ENCODE peak calls at places on chromosomes 16 and 17, in ten cellular contexts. One of them, this sample, is unnamed.

GRCh38 chr17:59377410-59377809 is 46.0 kb downstream of the YPEL2 start:
- DNase-seq in sigmoid colon: peak; percentile 54
- DNase-seq in adrenal gland: no peak
- DNase-seq in psoas muscle: no peak
- DNase-seq in heart right ventricle: no peak
- DNase-seq in Peyer's patch: no peak
- DNase-seq in progenitor cell of endocrine pancreas: no peak
- DNase-seq in astrocyte of the spinal cord: peak; percentile 52
- DNase-seq in Calu3: no peak
- DNase-seq in cardiac muscle cell: no peak
- DNase-seq in this sample: no peak

GRCh38 chr17:42329025-42329976 is 41.0 kb downstream of the STAT5A start:
- DNase-seq in sigmoid colon: no peak
- DNase-seq in adrenal gland: no peak
- DNase-seq in psoas muscle: no peak
- DNase-seq in heart right ventricle: no peak
- DNase-seq in Peyer's patch: no peak
- DNase-seq in progenitor cell of endocrine pancreas: no peak
- DNase-seq in astrocyte of the spinal cord: peak; percentile 80
- DNase-seq in Calu3: peak; percentile 35
- DNase-seq in cardiac muscle cell: peak; percentile 58
- DNase-seq in this sample: no peak

GRCh38 chr16:31344712-31345111 is 10.3 kb upstream of the ITGAX start:
- DNase-seq in sigmoid colon: no peak
- DNase-seq in adrenal gland: no peak
- DNase-seq in psoas muscle: no peak
- DNase-seq in heart right ventricle: no peak
- DNase-seq in Peyer's patch: peak; percentile 46
- DNase-seq in progenitor cell of endocrine pancreas: no peak
- DNase-seq in astrocyte of the spinal cord: no peak
- DNase-seq in Calu3: no peak
- DNase-seq in cardiac muscle cell: no peak
- DNase-seq in this sample: no peak

GRCh38 chr16:24908716-24909115 is 63.0 kb downstream of the SLC5A11 start:
- DNase-seq in sigmoid colon: peak; percentile 30
- DNase-seq in adrenal gland: no peak
- DNase-seq in psoas muscle: no peak
- DNase-seq in heart right ventricle: no peak
- DNase-seq in Peyer's patch: no peak
- DNase-seq in progenitor cell of endocrine pancreas: no peak
- DNase-seq in astrocyte of the spinal cord: no peak
- DNase-seq in Calu3: no peak
- DNase-seq in cardiac muscle cell: no peak
- DNase-seq in this sample: no peak

GRCh38 chr16:75580-76501 is 2.2 kb upstream of the MPG start:
- DNase-seq in sigmoid colon: peak; percentile 95
- DNase-seq in adrenal gland: no peak
- DNase-seq in psoas muscle: peak; percentile 85
- DNase-seq in heart right ventricle: peak; percentile 84
- DNase-seq in Peyer's patch: peak; percentile 78
- DNase-seq in progenitor cell of endocrine pancreas: no peak
- DNase-seq in astrocyte of the spinal cord: peak; percentile 77
- DNase-seq in Calu3: no peak
- DNase-seq in cardiac muscle cell: peak; percentile 95
- DNase-seq in this sample: peak; percentile 55

GRCh38 chr17:10149573-10150399 is 48.6 kb downstream of the GAS7 start:
- DNase-seq in sigmoid colon: no peak
- DNase-seq in adrenal gland: no peak
- DNase-seq in psoas muscle: no peak
- DNase-seq in heart right ventricle: no peak
- DNase-seq in Peyer's patch: no peak
- DNase-seq in progenitor cell of endocrine pancreas: no peak
- DNase-seq in astrocyte of the spinal cord: peak; percentile 73
- DNase-seq in Calu3: peak; percentile 33
- DNase-seq in cardiac muscle cell: peak; percentile 90
- DNase-seq in this sample: no peak

GRCh38 chr16:49587051-49587450 is 213.4 kb downstream of the C16orf78 start:
- DNase-seq in sigmoid colon: peak; percentile 29
- DNase-seq in adrenal gland: no peak
- DNase-seq in psoas muscle: no peak
- DNase-seq in heart right ventricle: no peak
- DNase-seq in Peyer's patch: peak; percentile 17
- DNase-seq in progenitor cell of endocrine pancreas: no peak
- DNase-seq in astrocyte of the spinal cord: no peak
- DNase-seq in Calu3: no peak
- DNase-seq in cardiac muscle cell: no peak
- DNase-seq in this sample: no peak

GRCh38 chr16:28491080-28491969 is 549 bp downstream of the CLN3 start:
- DNase-seq in sigmoid colon: peak; percentile 77
- DNase-seq in adrenal gland: peak; percentile 58
- DNase-seq in psoas muscle: peak; percentile 44
- DNase-seq in heart right ventricle: peak; percentile 45
- DNase-seq in Peyer's patch: peak; percentile 70
- DNase-seq in progenitor cell of endocrine pancreas: peak; percentile 28
- DNase-seq in astrocyte of the spinal cord: peak; percentile 1
- DNase-seq in Calu3: peak; percentile 45
- DNase-seq in cardiac muscle cell: peak; percentile 12
- DNase-seq in this sample: no peak

GRCh38 chr17:2138768-2139167 is 83.9 kb downstream of the HIC1 start:
- DNase-seq in sigmoid colon: no peak
- DNase-seq in adrenal gland: peak; percentile 48
- DNase-seq in psoas muscle: peak; percentile 32
- DNase-seq in heart right ventricle: no peak
- DNase-seq in Peyer's patch: no peak
- DNase-seq in progenitor cell of endocrine pancreas: no peak
- DNase-seq in astrocyte of the spinal cord: no peak
- DNase-seq in Calu3: no peak
- DNase-seq in cardiac muscle cell: peak; percentile 61
- DNase-seq in this sample: no peak

GRCh38 chr17:73820686-73821448 is 176.6 kb upstream of the SDK2 start:
- DNase-seq in sigmoid colon: peak; percentile 12
- DNase-seq in adrenal gland: no peak
- DNase-seq in psoas muscle: no peak
- DNase-seq in heart right ventricle: no peak
- DNase-seq in Peyer's patch: no peak
- DNase-seq in progenitor cell of endocrine pancreas: no peak
- DNase-seq in astrocyte of the spinal cord: peak; percentile 0
- DNase-seq in Calu3: no peak
- DNase-seq in cardiac muscle cell: peak; percentile 22
- DNase-seq in this sample: no peak

GRCh38 chr17:50684612-50685333 is 22.9 kb downstream of the ANKRD40 start:
- DNase-seq in sigmoid colon: peak; percentile 63
- DNase-seq in adrenal gland: no peak
- DNase-seq in psoas muscle: no peak
- DNase-seq in heart right ventricle: no peak
- DNase-seq in Peyer's patch: peak; percentile 82
- DNase-seq in progenitor cell of endocrine pancreas: no peak
- DNase-seq in astrocyte of the spinal cord: no peak
- DNase-seq in Calu3: peak; percentile 48
- DNase-seq in cardiac muscle cell: no peak
- DNase-seq in this sample: no peak

GRCh38 chr16:57531635-57532220 is 4.6 kb downstream of the CCDC102A start:
- DNase-seq in sigmoid colon: peak; percentile 46
- DNase-seq in adrenal gland: no peak
- DNase-seq in psoas muscle: no peak
- DNase-seq in heart right ventricle: no peak
- DNase-seq in Peyer's patch: peak; percentile 37
- DNase-seq in progenitor cell of endocrine pancreas: no peak
- DNase-seq in astrocyte of the spinal cord: no peak
- DNase-seq in Calu3: no peak
- DNase-seq in cardiac muscle cell: no peak
- DNase-seq in this sample: no peak

GRCh38 chr16:61836804-61837398 is 199.3 kb downstream of the CDH8 start:
- DNase-seq in sigmoid colon: no peak
- DNase-seq in adrenal gland: no peak
- DNase-seq in psoas muscle: no peak
- DNase-seq in heart right ventricle: no peak
- DNase-seq in Peyer's patch: no peak
- DNase-seq in progenitor cell of endocrine pancreas: no peak
- DNase-seq in astrocyte of the spinal cord: no peak
- DNase-seq in Calu3: no peak
- DNase-seq in cardiac muscle cell: no peak
- DNase-seq in this sample: no peak

GRCh38 chr17:794876-795275 is 12.7 kb downstream of the MRM3 start:
- DNase-seq in sigmoid colon: peak; percentile 94
- DNase-seq in adrenal gland: peak; percentile 70
- DNase-seq in psoas muscle: peak; percentile 85
- DNase-seq in heart right ventricle: peak; percentile 88
- DNase-seq in Peyer's patch: peak; percentile 82
- DNase-seq in progenitor cell of endocrine pancreas: peak; percentile 43
- DNase-seq in astrocyte of the spinal cord: peak; percentile 75
- DNase-seq in Calu3: peak; percentile 64
- DNase-seq in cardiac muscle cell: peak; percentile 77
- DNase-seq in this sample: peak; percentile 58

GRCh38 chr17:28700830-28701492 is 10.7 kb downstream of the PROCA1 start:
- DNase-seq in sigmoid colon: no peak
- DNase-seq in adrenal gland: no peak
- DNase-seq in psoas muscle: no peak
- DNase-seq in heart right ventricle: no peak
- DNase-seq in Peyer's patch: no peak
- DNase-seq in progenitor cell of endocrine pancreas: no peak
- DNase-seq in astrocyte of the spinal cord: no peak
- DNase-seq in Calu3: no peak
- DNase-seq in cardiac muscle cell: no peak
- DNase-seq in this sample: no peak
- TF ChIP-seq CTCF in sigmoid colon: no peak
- TF ChIP-seq CTCF in adrenal gland: no peak
- TF ChIP-seq CTCF in psoas muscle: no peak
- TF ChIP-seq CTCF in heart right ventricle: no peak
- TF ChIP-seq CTCF in Peyer's patch: no peak
- TF ChIP-seq CTCF in progenitor cell of endocrine pancreas: no peak
- TF ChIP-seq CTCF in astrocyte of the spinal cord: no peak
- TF ChIP-seq CTCF in Calu3: no peak
- TF ChIP-seq CTCF in cardiac muscle cell: no peak
- TF ChIP-seq CTCF in this sample: no peak

DNA sequence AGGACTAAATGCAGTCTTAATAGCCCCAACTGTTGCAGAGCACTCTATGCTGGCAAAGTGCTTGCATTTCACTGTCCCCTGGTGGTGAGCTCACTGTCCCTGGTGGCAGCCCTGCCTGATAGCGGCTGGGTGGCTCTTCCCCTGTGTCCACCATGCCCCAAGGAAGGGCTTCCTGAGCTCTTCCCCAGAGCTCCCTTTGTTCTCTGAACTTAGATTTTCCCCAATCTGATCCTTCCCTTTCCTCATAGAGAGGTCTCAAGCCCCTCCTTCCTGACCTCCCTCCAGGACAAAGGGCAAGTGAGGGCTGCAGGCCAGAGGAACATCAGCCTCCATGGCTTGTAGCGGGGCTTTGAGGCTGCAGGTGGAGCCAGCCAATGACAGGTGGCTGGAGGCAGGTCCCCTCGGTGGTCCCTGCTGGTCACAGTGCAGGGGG is 17.0 kb downstream of the BEAN1 start:
- DNase-seq in sigmoid colon: no peak
- DNase-seq in adrenal gland: no peak
- DNase-seq in psoas muscle: no peak
- DNase-seq in heart right ventricle: no peak
- DNase-seq in Peyer's patch: peak; percentile 13
- DNase-seq in progenitor cell of endocrine pancreas: no peak
- DNase-seq in astrocyte of the spinal cord: no peak
- DNase-seq in Calu3: no peak
- DNase-seq in cardiac muscle cell: no peak
- DNase-seq in this sample: no peak
- TF ChIP-seq CTCF in sigmoid colon: no peak
- TF ChIP-seq CTCF in adrenal gland: no peak
- TF ChIP-seq CTCF in psoas muscle: no peak
- TF ChIP-seq CTCF in heart right ventricle: peak; percentile 30
- TF ChIP-seq CTCF in Peyer's patch: no peak
- TF ChIP-seq CTCF in progenitor cell of endocrine pancreas: peak; percentile 11
- TF ChIP-seq CTCF in astrocyte of the spinal cord: no peak
- TF ChIP-seq CTCF in Calu3: no peak
- TF ChIP-seq CTCF in cardiac muscle cell: no peak
- TF ChIP-seq CTCF in this sample: no peak

GRCh38 chr17:78133179-78133951 is 2.8 kb downstream of the TMC8 start:
- DNase-seq in sigmoid colon: no peak
- DNase-seq in adrenal gland: no peak
- DNase-seq in psoas muscle: no peak
- DNase-seq in heart right ventricle: no peak
- DNase-seq in Peyer's patch: peak; percentile 48
- DNase-seq in progenitor cell of endocrine pancreas: no peak
- DNase-seq in astrocyte of the spinal cord: no peak
- DNase-seq in Calu3: no peak
- DNase-seq in cardiac muscle cell: no peak
- DNase-seq in this sample: no peak

GRCh38 chr17:78130439-78131101 is at the start of gene TMC8:
- DNase-seq in sigmoid colon: no peak
- DNase-seq in adrenal gland: no peak
- DNase-seq in psoas muscle: no peak
- DNase-seq in heart right ventricle: peak; percentile 33
- DNase-seq in Peyer's patch: peak; percentile 93
- DNase-seq in progenitor cell of endocrine pancreas: no peak
- DNase-seq in astrocyte of the spinal cord: no peak
- DNase-seq in Calu3: no peak
- DNase-seq in cardiac muscle cell: no peak
- DNase-seq in this sample: no peak

GRCh38 chr17:78131172-78132085 is 858 bp downstream of the TMC8 start:
- DNase-seq in sigmoid colon: no peak
- DNase-seq in adrenal gland: no peak
- DNase-seq in psoas muscle: no peak
- DNase-seq in heart right ventricle: peak; percentile 19
- DNase-seq in Peyer's patch: peak; percentile 58
- DNase-seq in progenitor cell of endocrine pancreas: no peak
- DNase-seq in astrocyte of the spinal cord: no peak
- DNase-seq in Calu3: no peak
- DNase-seq in cardiac muscle cell: no peak
- DNase-seq in this sample: no peak

GRCh38 chr17:78132767-78133178 is 2.2 kb downstream of the TMC8 start:
- DNase-seq in sigmoid colon: no peak
- DNase-seq in adrenal gland: no peak
- DNase-seq in psoas muscle: no peak
- DNase-seq in heart right ventricle: no peak
- DNase-seq in Peyer's patch: peak; percentile 47
- DNase-seq in progenitor cell of endocrine pancreas: no peak
- DNase-seq in astrocyte of the spinal cord: no peak
- DNase-seq in Calu3: no peak
- DNase-seq in cardiac muscle cell: no peak
- DNase-seq in this sample: no peak

GRCh38 chr17:78132086-78132676 is 1.6 kb downstream of the TMC8 start:
- DNase-seq in sigmoid colon: no peak
- DNase-seq in adrenal gland: no peak
- DNase-seq in psoas muscle: no peak
- DNase-seq in heart right ventricle: peak; percentile 44
- DNase-seq in Peyer's patch: peak; percentile 96
- DNase-seq in progenitor cell of endocrine pancreas: peak; percentile 43
- DNase-seq in astrocyte of the spinal cord: no peak
- DNase-seq in Calu3: peak; percentile 72
- DNase-seq in cardiac muscle cell: no peak
- DNase-seq in this sample: no peak
- TF ChIP-seq CTCF in sigmoid colon: no peak
- TF ChIP-seq CTCF in adrenal gland: no peak
- TF ChIP-seq CTCF in psoas muscle: no peak
- TF ChIP-seq CTCF in heart right ventricle: no peak
- TF ChIP-seq CTCF in Peyer's patch: no peak
- TF ChIP-seq CTCF in progenitor cell of endocrine pancreas: no peak
- TF ChIP-seq CTCF in astrocyte of the spinal cord: no peak
- TF ChIP-seq CTCF in Calu3: no peak
- TF ChIP-seq CTCF in cardiac muscle cell: no peak
- TF ChIP-seq CTCF in this sample: no peak

DNA sequence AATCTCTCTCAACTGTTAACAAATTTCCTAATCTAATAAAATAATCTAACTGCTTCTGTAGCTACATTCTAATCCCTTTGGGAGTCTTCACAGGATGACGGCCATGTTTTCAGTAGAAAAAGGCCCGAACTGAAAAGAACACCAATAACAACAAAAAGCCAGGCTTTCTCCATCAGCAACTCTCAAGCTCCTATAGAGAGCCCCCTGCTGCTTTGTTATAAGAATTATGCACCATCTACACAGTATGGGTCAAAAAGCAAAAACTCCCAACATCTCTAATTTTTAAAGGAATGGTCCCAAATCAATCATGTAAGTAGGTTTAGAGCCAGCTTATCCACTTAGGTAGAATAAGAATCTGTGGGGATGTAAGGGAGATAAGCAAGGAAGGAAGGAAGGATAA is 163.6 kb upstream of the C17orf78 start:
- DNase-seq in sigmoid colon: no peak
- DNase-seq in adrenal gland: no peak
- DNase-seq in psoas muscle: no peak
- DNase-seq in heart right ventricle: no peak
- DNase-seq in Peyer's patch: no peak
- DNase-seq in progenitor cell of endocrine pancreas: no peak
- DNase-seq in astrocyte of the spinal cord: peak; percentile 18
- DNase-seq in Calu3: no peak
- DNase-seq in cardiac muscle cell: peak; percentile 27
- DNase-seq in this sample: no peak
- TF ChIP-seq CTCF in sigmoid colon: no peak
- TF ChIP-seq CTCF in adrenal gland: no peak
- TF ChIP-seq CTCF in psoas muscle: no peak
- TF ChIP-seq CTCF in heart right ventricle: no peak
- TF ChIP-seq CTCF in Peyer's patch: no peak
- TF ChIP-seq CTCF in progenitor cell of endocrine pancreas: peak; percentile 27
- TF ChIP-seq CTCF in astrocyte of the spinal cord: no peak
- TF ChIP-seq CTCF in Calu3: no peak
- TF ChIP-seq CTCF in cardiac muscle cell: peak; percentile 38
- TF ChIP-seq CTCF in this sample: no peak

This sample was measured in mesothelial cell of epicardium.